ENCODE peak calls at places on chromosome X, in nine cellular contexts. S is mucosa of descending colon, Q is AG10803, T is GM10248, V is adipocyte, E is body of pancreas, W is HuH-7, B is T-cell, R is left cardiac atrium. H is an unnamed sample.

GRCh38 chrX:135982860-135983259 is 2.4 kb upstream of the SLC9A6 start:
- DNase-seq in S (no peak), Q (no peak), T (no peak), V (no peak), E (no peak), W (no peak), B (no peak), R (no peak), H (peak; percentile 35)

GRCh38 chrX:130170752-130171445 is 863 bp upstream of the RAB33A start:
- DNase-seq in S (peak; percentile 70), Q (no peak), T (peak; percentile 76), V (peak; percentile 43), E (no peak), W (peak; percentile 88), B (peak; percentile 52), R (peak; percentile 65), H (peak; percentile 28)

GRCh38 chrX:80174925-80175574 is 160.5 kb downstream of the TBX22 start:
- DNase-seq in S (no peak), Q (no peak), T (no peak), V (no peak), E (no peak), W (no peak), B (no peak), R (peak; percentile 73), H (no peak)

GRCh38 chrX:48831136-48831908 is 4.1 kb downstream of the PCSK1N start:
- DNase-seq in S (no peak), Q (no peak), T (no peak), V (no peak), E (no peak), W (no peak), B (no peak), R (no peak), H (no peak)

GRCh38 chrX:41912922-41913321 is 10.4 kb downstream of the CASK start:
- DNase-seq in S (no peak), Q (peak; percentile 7), T (no peak), V (no peak), E (no peak), W (no peak), B (no peak), R (no peak), H (peak; percentile 45)

GRCh38 chrX:80879143-80879542 is 69.5 kb upstream of the BRWD3 start:
- DNase-seq in S (no peak), Q (no peak), T (no peak), V (peak; percentile 2), E (peak; percentile 28), W (no peak), B (no peak), R (no peak), H (no peak)

GRCh38 chrX:65035451-65035779 is 59.2 kb upstream of the ZC4H2 start:
- DNase-seq in S (peak; percentile 55), Q (peak; percentile 45), T (peak; percentile 26), V (peak; percentile 47), E (peak; percentile 13), W (no peak), B (no peak), R (no peak), H (no peak)

GRCh38 chrX:135516376-135516775 is 4.1 kb upstream of the INTS6L start:
- DNase-seq in S (no peak), Q (no peak), T (no peak), V (no peak), E (no peak), W (no peak), B (no peak), R (no peak), H (no peak)

GRCh38 chrX:53476371-53476770 is 42.2 kb upstream of the HSD17B10 start:
- DNase-seq in S (no peak), Q (peak; percentile 48), T (no peak), V (peak; percentile 13), E (no peak), W (no peak), B (no peak), R (no peak), H (no peak)

GRCh38 chrX:119763175-119763574 is 4.8 kb downstream of the SOWAHD start:
- DNase-seq in S (no peak), Q (peak; percentile 91), T (no peak), V (peak; percentile 81), E (no peak), W (no peak), B (no peak), R (no peak), H (peak; percentile 45)

GRCh38 chrX:45077748-45078424 is 122.8 kb downstream of the DIPK2B start:
- DNase-seq in S (no peak), Q (no peak), T (no peak), V (peak; percentile 3), E (no peak), W (no peak), B (no peak), R (no peak), H (no peak)

GRCh38 chrX:38669425-38669824 is 108.1 kb downstream of the TSPAN7 start:
- DNase-seq in S (no peak), Q (no peak), T (no peak), V (no peak), E (no peak), W (no peak), B (peak; percentile 0), R (no peak), H (peak; percentile 1)

GRCh38 chrX:109847257-109848187 is 114.5 kb upstream of the ACSL4 start:
- DNase-seq in S (no peak), Q (peak; percentile 95), T (no peak), V (peak; percentile 86), E (no peak), W (no peak), B (no peak), R (no peak), H (peak; percentile 88)

GRCh38 chrX:39456894-39457600 is 640.7 kb downstream of the BCOR start:
- DNase-seq in S (no peak), Q (peak; percentile 11), T (no peak), V (peak; percentile 2), E (no peak), W (no peak), B (no peak), R (no peak), H (no peak)

GRCh38 chrX:16870861-16871584 is 861 bp upstream of the RBBP7 start:
- DNase-seq in S (peak; percentile 71), Q (peak; percentile 19), T (no peak), V (peak; percentile 52), E (peak; percentile 31), W (no peak), B (no peak), R (no peak), H (peak; percentile 20)

GRCh38 chrX:8191022-8191421 is 20.0 kb upstream of the VCX2 start:
- DNase-seq in S (peak; percentile 66), Q (no peak), T (no peak), V (no peak), E (no peak), W (no peak), B (no peak), R (no peak), H (no peak)

GRCh38 chrX:77742788-77743476 is 43.1 kb downstream of the ATRX start:
- DNase-seq in S (no peak), Q (peak; percentile 32), T (no peak), V (no peak), E (no peak), W (no peak), B (no peak), R (peak; percentile 41), H (no peak)

GRCh38 chrX:13170966-13171558 is 126.6 kb upstream of the FAM9C start:
- DNase-seq in S (no peak), Q (no peak), T (no peak), V (no peak), E (no peak), W (no peak), B (no peak), R (no peak), H (no peak)

GRCh38 chrX:1392376-1393130 is 640 bp upstream of the SLC25A6 start:
- DNase-seq in S (no peak), Q (peak; percentile 67), T (peak; percentile 73), V (peak; percentile 83), E (peak; percentile 76), W (peak; percentile 35), B (no peak), R (peak; percentile 75), H (peak; percentile 78)

GRCh38 chrX:154526901-154527675 is 11.1 kb upstream of the FAM3A start:
- DNase-seq in S (peak; percentile 83), Q (peak; percentile 74), T (peak; percentile 67), V (peak; percentile 86), E (peak; percentile 75), W (peak; percentile 55), B (no peak), R (peak; percentile 80), H (peak; percentile 84)

GRCh38 chrX:1904663-1905218 is 289.9 kb downstream of the ASMT start:
- DNase-seq in S (no peak), Q (no peak), T (no peak), V (no peak), E (no peak), W (no peak), B (no peak), R (no peak), H (no peak)

GRCh38 chrX:57821703-57822375 is 88.4 kb downstream of the ZXDA start:
- DNase-seq in S (no peak), Q (peak; percentile 57), T (peak; percentile 23), V (peak; percentile 68), E (peak; percentile 24), W (peak; percentile 7), B (peak; percentile 2), R (no peak), H (no peak)

GRCh38 chrX:30713061-30713525 is 59.9 kb downstream of the GK start:
- DNase-seq in S (no peak), Q (peak; percentile 72), T (peak; percentile 72), V (peak; percentile 76), E (peak; percentile 38), W (peak; percentile 27), B (peak; percentile 9), R (peak; percentile 25), H (peak; percentile 61)

GRCh38 chrX:46036508-46036907 is 508.7 kb downstream of the ZNF674 start:
- DNase-seq in S (no peak), Q (peak; percentile 27), T (no peak), V (peak; percentile 56), E (no peak), W (no peak), B (no peak), R (no peak), H (no peak)

GRCh38 chrX:128518508-128518907 is 466.3 kb upstream of the ACTRT1 start:
- DNase-seq in S (no peak), Q (no peak), T (no peak), V (peak; percentile 2), E (no peak), W (peak; percentile 3), B (no peak), R (no peak), H (peak; percentile 0)

GRCh38 chrX:53261573-53261972 is 19.8 kb downstream of the IQSEC2 start:
- DNase-seq in S (no peak), Q (no peak), T (no peak), V (no peak), E (no peak), W (no peak), B (no peak), R (no peak), H (no peak)

GRCh38 chrX:113580486-113580885 is 739.9 kb upstream of the AMOT start:
- DNase-seq in S (no peak), Q (no peak), T (no peak), V (no peak), E (no peak), W (no peak), B (no peak), R (no peak), H (no peak)

GRCh38 chrX:153821066-153821465 is 9.3 kb downstream of the PDZD4 start:
- DNase-seq in S (no peak), Q (no peak), T (no peak), V (no peak), E (no peak), W (no peak), B (no peak), R (no peak), H (no peak)

GRCh38 chrX:16931371-16931770 is 15.1 kb upstream of the REPS2 start:
- DNase-seq in S (no peak), Q (no peak), T (no peak), V (no peak), E (no peak), W (no peak), B (no peak), R (no peak), H (no peak)

GRCh38 chrX:40096395-40097091 is 1.2 kb downstream of the BCOR start:
- DNase-seq in S (peak; percentile 77), Q (no peak), T (no peak), V (peak; percentile 67), E (peak; percentile 55), W (no peak), B (peak; percentile 53), R (peak; percentile 60), H (peak; percentile 72)

GRCh38 chrX:65677954-65678469 is 10.6 kb downstream of the MSN start:
- DNase-seq in S (no peak), Q (peak; percentile 88), T (no peak), V (peak; percentile 78), E (no peak), W (no peak), B (no peak), R (peak; percentile 50), H (peak; percentile 90)